ENCODE peak calls at places on chromosomes 6 and 20, in eight cellular contexts. F, R, N, O, Y, V, Z and S are unnamed samples.

GRCh38 chr6:18207949-18208348 is 52.7 kb downstream of the KDM1B start:
- DNase-seq in F (no peak), R (no peak), N (no peak), O (no peak), Y (no peak), V (no peak), Z (no peak), S (no peak)

GRCh38 chr20:2986466-2986865 is 57.0 kb upstream of the GNRH2 start:
- DNase-seq in F (peak; percentile 33), R (no peak), N (no peak), O (peak; percentile 91), Y (no peak), V (no peak), Z (no peak), S (no peak)

GRCh38 chr6:158381214-158381613 is 68.9 kb downstream of the TULP4 start:
- DNase-seq in F (no peak), R (no peak), N (no peak), O (peak; percentile 35), Y (no peak), V (no peak), Z (no peak), S (no peak)

GRCh38 chr6:36912583-36912982 is 26.8 kb downstream of the C6orf89 start:
- DNase-seq in F (peak; percentile 89), R (no peak), N (peak; percentile 30), O (peak; percentile 90), Y (peak; percentile 80), V (no peak), Z (no peak), S (peak; percentile 32)

GRCh38 chr6:75086236-75086635 is 119.6 kb downstream of the COL12A1 start:
- DNase-seq in F (no peak), R (no peak), N (no peak), O (no peak), Y (no peak), V (no peak), Z (no peak), S (no peak)

GRCh38 chr6:163099621-163100171 is 314.8 kb upstream of the QKI start:
- DNase-seq in F (no peak), R (no peak), N (no peak), O (no peak), Y (no peak), V (no peak), Z (no peak), S (no peak)

GRCh38 chr20:3101737-3102574 is 17.4 kb upstream of the AVP start:
- DNase-seq in F (no peak), R (no peak), N (no peak), O (no peak), Y (peak; percentile 96), V (no peak), Z (no peak), S (no peak)

GRCh38 chr6:141307309-141307998 is 825.3 kb upstream of the GJE1 start:
- DNase-seq in F (no peak), R (no peak), N (no peak), O (no peak), Y (no peak), V (no peak), Z (no peak), S (no peak)

GRCh38 chr6:110786271-110786670 is 29.0 kb downstream of the CDK19 start:
- DNase-seq in F (no peak), R (no peak), N (no peak), O (no peak), Y (no peak), V (no peak), Z (no peak), S (no peak)

GRCh38 chr6:156771047-156771446 is 6.1 kb upstream of the ARID1B start:
- DNase-seq in F (peak; percentile 47), R (no peak), N (no peak), O (peak; percentile 60), Y (no peak), V (no peak), Z (no peak), S (no peak)

GRCh38 chr20:64222273-64222672 is 33.3 kb upstream of the PCMTD2 start:
- DNase-seq in F (peak; percentile 37), R (no peak), N (peak; percentile 27), O (peak; percentile 37), Y (no peak), V (no peak), Z (peak; percentile 26), S (no peak)

GRCh38 chr6:7152467-7152866 is 44.7 kb downstream of the RREB1 start:
- DNase-seq in F (no peak), R (no peak), N (no peak), O (no peak), Y (no peak), V (no peak), Z (no peak), S (no peak)

GRCh38 chr6:7148100-7148822 is 40.5 kb downstream of the RREB1 start:
- DNase-seq in F (peak; percentile 79), R (no peak), N (no peak), O (peak; percentile 92), Y (no peak), V (no peak), Z (no peak), S (no peak)

GRCh38 chr6:7150381-7151064 is 42.8 kb downstream of the RREB1 start:
- DNase-seq in F (no peak), R (no peak), N (no peak), O (no peak), Y (no peak), V (no peak), Z (no peak), S (no peak)

GRCh38 chr6:7153807-7154206 is 46.0 kb downstream of the RREB1 start:
- DNase-seq in F (no peak), R (no peak), N (no peak), O (no peak), Y (no peak), V (no peak), Z (no peak), S (no peak)

DNA sequence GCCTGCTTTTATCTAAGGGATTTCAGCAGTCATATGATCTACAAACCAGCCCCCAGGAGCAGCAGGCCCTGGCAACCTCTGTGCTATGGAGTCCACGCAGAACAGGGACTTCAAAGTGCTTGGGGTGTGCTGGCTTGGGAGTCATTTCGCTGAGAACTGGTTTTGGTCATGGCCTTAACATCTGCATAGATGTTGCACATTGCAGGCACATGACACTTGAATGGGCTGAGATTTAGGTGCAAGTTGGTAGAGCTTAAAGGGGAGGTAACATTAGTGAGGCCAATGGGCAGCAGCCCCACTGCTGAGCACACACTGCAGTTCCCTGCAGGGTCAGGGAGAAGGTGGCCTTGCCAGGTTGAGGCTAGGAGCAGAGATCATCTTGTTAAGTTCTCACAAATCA is 43.6 kb downstream of the RREB1 start:
- DNase-seq in F (no peak), R (no peak), N (no peak), O (no peak), Y (no peak), V (no peak), Z (no peak), S (no peak)
- H3K4me1 ChIP-seq in F (peaks cover 28% of the 10 kb centered on the region), R (peaks cover 76% of the 10 kb centered on the region), N (peaks cover 46% of the 10 kb centered on the region), O (peaks cover 64% of the 10 kb centered on the region), Y (peaks cover 54% of the 10 kb centered on the region), V (peaks cover 80% of the 10 kb centered on the region), Z (peaks cover 41% of the 10 kb centered on the region), S (peaks cover 27% of the 10 kb centered on the region)

DNA sequence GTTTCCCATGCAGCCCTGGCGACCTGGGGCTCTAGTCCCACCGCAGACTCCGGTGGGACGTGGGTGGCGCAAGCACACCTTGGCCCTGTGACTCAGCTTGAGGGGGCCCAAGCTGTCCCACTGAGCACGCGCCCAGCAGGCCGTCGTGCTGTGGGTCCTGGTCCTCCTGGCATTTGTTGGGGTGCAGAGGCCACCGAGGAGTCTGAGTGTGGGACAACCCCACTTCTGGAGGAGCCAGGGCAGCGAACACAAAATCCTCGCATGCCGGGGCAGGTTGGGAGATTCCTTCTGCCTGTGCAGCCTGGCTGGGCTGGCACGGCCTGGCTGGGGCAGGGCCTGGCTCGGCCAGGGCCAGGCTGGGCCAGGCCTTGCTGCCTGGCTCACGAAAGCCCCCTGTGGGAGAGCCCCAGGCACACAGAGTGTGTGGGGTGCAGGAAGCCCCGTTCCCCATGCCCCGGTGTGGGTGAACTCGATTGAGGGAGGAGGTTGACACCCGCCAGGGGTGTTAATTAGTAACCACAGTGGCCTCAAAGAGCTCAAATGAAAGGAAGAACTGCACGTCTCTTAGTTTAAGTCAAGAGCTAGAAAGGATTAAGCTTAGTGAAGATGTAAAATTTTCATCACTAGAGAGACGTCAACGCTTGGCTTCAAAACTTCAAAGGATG is 1808.5 kb upstream of the DEFB115 start:
- DNase-seq in F (no peak), R (no peak), N (no peak), O (no peak), Y (no peak), V (no peak), Z (no peak), S (no peak)
- H3K9me3 ChIP-seq in F (peaks cover 2% of the 10 kb centered on the region), R (peaks cover 9% of the 10 kb centered on the region), N (no peaks in the 10 kb centered on the region), O (no peaks in the 10 kb centered on the region), Y (no peaks in the 10 kb centered on the region), V (no peaks in the 10 kb centered on the region), Z (peaks cover 18% of the 10 kb centered on the region), S (peaks cover 1% of the 10 kb centered on the region)

GRCh38 chr20:21573259-21573658 is 59.4 kb upstream of the NKX2-2 start:
- DNase-seq in F (no peak), R (no peak), N (no peak), O (no peak), Y (no peak), V (no peak), Z (no peak), S (no peak)

GRCh38 chr20:21577551-21577950 is 63.7 kb upstream of the NKX2-2 start:
- DNase-seq in F (no peak), R (no peak), N (no peak), O (no peak), Y (no peak), V (no peak), Z (no peak), S (no peak)

GRCh38 chr20:21574443-21574842 is 60.6 kb upstream of the NKX2-2 start:
- DNase-seq in F (no peak), R (no peak), N (no peak), O (no peak), Y (no peak), V (no peak), Z (no peak), S (no peak)

GRCh38 chr20:21575167-21575566 is 61.3 kb upstream of the NKX2-2 start:
- DNase-seq in F (no peak), R (no peak), N (no peak), O (no peak), Y (no peak), V (no peak), Z (no peak), S (no peak)

GRCh38 chr20:21575981-21576740 is 62.3 kb upstream of the NKX2-2 start:
- DNase-seq in F (no peak), R (no peak), N (no peak), O (no peak), Y (no peak), V (no peak), Z (no peak), S (no peak)
- H3K27me3 ChIP-seq in F (no peaks in the 10 kb centered on the region), R (peaks cover 38% of the 10 kb centered on the region), N (peaks cover 22% of the 10 kb centered on the region), O (peaks cover 17% of the 10 kb centered on the region), Y (no peaks in the 10 kb centered on the region), V (peaks cover 19% of the 10 kb centered on the region), Z (peaks cover 46% of the 10 kb centered on the region), S (no peaks in the 10 kb centered on the region)

GRCh38 chr6:12608016-12608860 is 108.3 kb upstream of the PHACTR1 start:
- DNase-seq in F (peak; percentile 40), R (no peak), N (no peak), O (peak; percentile 44), Y (peak; percentile 76), V (no peak), Z (no peak), S (no peak)
- H3K4me1 ChIP-seq in F (peaks cover 7% of the 10 kb centered on the region), R (no peaks in the 10 kb centered on the region), N (no peaks in the 10 kb centered on the region), O (peaks cover 15% of the 10 kb centered on the region), Y (peaks cover 33% of the 10 kb centered on the region), V (no peaks in the 10 kb centered on the region), Z (no peaks in the 10 kb centered on the region), S (no peaks in the 10 kb centered on the region)